ENCODE peak calls at places on chromosomes 13 and 19, in seven cellular contexts. D is mesenchymal stem cell, J is neuronal stem cell, O is H9, U is mesendoderm, B is IMR-90, L is H1. S is an unnamed sample.
A peak's percentile ranks its signal among the peaks of the same experiment; 100 is the strongest.

GRCh38 chr13:76307157-76307556 is 579.0 kb downstream of the KCTD12 start:
- DNase-seq in B (peak; percentile 79), O (no peak), L (no peak), D (peak; percentile 59), J (no peak), U (peak; percentile 50), S (peak; percentile 31)

GRCh38 chr13:43363156-43363918 is 340.0 kb downstream of the DNAJC15 start:
- DNase-seq in L (no peak), D (peak; percentile 79), U (no peak), O (no peak), J (no peak), B (peak; percentile 40), S (no peak)

GRCh38 chr13:41017153-41017552 is 2.0 kb downstream of the ELF1 start:
- DNase-seq in O (no peak), U (no peak), D (peak; percentile 34), J (no peak), B (no peak), L (no peak), S (no peak)

GRCh38 chr19:40461669-40462221 is 3.8 kb downstream of the BLVRB start:
- DNase-seq in D (no peak), L (no peak), J (no peak), O (no peak), B (no peak), U (no peak), S (peak; percentile 11)

GRCh38 chr19:14545716-14546082 is 16.3 kb downstream of the TECR start:
- DNase-seq in U (no peak), J (no peak), D (no peak), B (no peak), O (no peak), L (no peak), S (no peak)

GRCh38 chr13:43574601-43575000 is 212.2 kb downstream of the ENOX1 start:
- DNase-seq in U (no peak), B (no peak), O (no peak), L (no peak), J (no peak), D (peak; percentile 37), S (peak; percentile 1)

GRCh38 chr13:104043184-104043583 is 977.0 kb upstream of the SLC10A2 start:
- DNase-seq in O (no peak), J (no peak), U (no peak), L (no peak), D (peak; percentile 60), B (peak; percentile 1), S (no peak)

GRCh38 chr13:51006067-51006800 is 96.6 kb downstream of the RNASEH2B start:
- DNase-seq in J (no peak), D (no peak), L (no peak), U (no peak), O (no peak), B (no peak), S (no peak)

GRCh38 chr13:75279834-75280369 is 202.1 kb downstream of the TBC1D4 start:
- DNase-seq in O (no peak), U (peak; percentile 47), D (no peak), B (no peak), J (no peak), L (no peak), S (no peak)

GRCh38 chr13:23674795-23675640 is 104.8 kb downstream of the TNFRSF19 start:
- DNase-seq in O (no peak), U (no peak), L (no peak), J (no peak), B (peak; percentile 99), D (peak; percentile 43), S (peak; percentile 90)

GRCh38 chr19:58307736-58308135 is 2.6 kb downstream of the ERVK3-1 start:
- DNase-seq in D (no peak), O (no peak), J (no peak), U (no peak), B (no peak), L (no peak), S (no peak)

GRCh38 chr19:17846146-17846545 is 1.6 kb downstream of the JAK3 start:
- DNase-seq in D (no peak), L (no peak), J (no peak), O (no peak), B (no peak), U (no peak), S (no peak)

GRCh38 chr13:99228737-99229691 is 28.4 kb downstream of the UBAC2 start:
- DNase-seq in U (no peak), J (no peak), B (peak; percentile 87), O (no peak), L (no peak), D (peak; percentile 87), S (no peak)

GRCh38 chr13:32048816-32049215 is 17.2 kb downstream of the FRY start:
- DNase-seq in J (no peak), O (no peak), B (no peak), L (no peak), U (no peak), D (peak; percentile 24), S (no peak)

GRCh38 chr13:41457589-41458186 is 338 bp downstream of the RGCC start:
- DNase-seq in B (no peak), L (no peak), D (no peak), J (no peak), U (peak; percentile 22), O (no peak), S (peak; percentile 51)

GRCh38 chr19:37817180-37817911 is 38.0 kb upstream of the ZNF573 start:
- DNase-seq in J (peak; percentile 63), D (no peak), B (peak; percentile 3), L (peak; percentile 10), O (peak; percentile 91), U (peak; percentile 80), S (peak; percentile 54)

GRCh38 chr13:96762876-96763275 is 231.4 kb downstream of the OXGR1 start:
- DNase-seq in U (no peak), D (peak; percentile 25), L (no peak), B (no peak), J (no peak), O (no peak), S (peak; percentile 6)

GRCh38 chr19:45376045-45376724 is 5.8 kb upstream of the ERCC2 start:
- DNase-seq in J (peak; percentile 75), D (peak; percentile 64), B (peak; percentile 94), O (peak; percentile 77), U (peak; percentile 97), L (no peak), S (no peak)

GRCh38 chr19:45476349-45476717 is 8.5 kb downstream of the FOSB start:
- DNase-seq in L (no peak), D (peak; percentile 95), O (no peak), U (no peak), B (peak; percentile 16), J (no peak), S (peak; percentile 93)

GRCh38 chr13:71922191-71922590 is 55.2 kb upstream of the DACH1 start:
- DNase-seq in U (no peak), O (no peak), J (no peak), L (no peak), D (peak; percentile 54), B (no peak), S (no peak)

GRCh38 chr19:39237200-39238184 is 7.3 kb downstream of the IFNL3 start:
- DNase-seq in J (no peak), B (no peak), L (no peak), U (peak; percentile 41), O (peak; percentile 71), D (no peak), S (peak; percentile 60)

GRCh38 chr19:46614114-46614701 is 10.7 kb downstream of the PTGIR start:
- DNase-seq in B (peak; percentile 75), O (peak; percentile 89), D (peak; percentile 83), L (peak; percentile 58), J (peak; percentile 78), U (peak; percentile 80), S (peak; percentile 61)

GRCh38 chr19:3162418-3163229 is 15.9 kb upstream of the S1PR4 start:
- DNase-seq in B (no peak), U (peak; percentile 51), L (no peak), O (no peak), D (peak; percentile 32), J (no peak), S (peak; percentile 26)

GRCh38 chr19:58117841-58118575 is 20.0 kb upstream of the ZSCAN18 start:
- DNase-seq in D (no peak), U (no peak), L (peak; percentile 64), B (no peak), O (no peak), J (no peak), S (no peak)

DNA sequence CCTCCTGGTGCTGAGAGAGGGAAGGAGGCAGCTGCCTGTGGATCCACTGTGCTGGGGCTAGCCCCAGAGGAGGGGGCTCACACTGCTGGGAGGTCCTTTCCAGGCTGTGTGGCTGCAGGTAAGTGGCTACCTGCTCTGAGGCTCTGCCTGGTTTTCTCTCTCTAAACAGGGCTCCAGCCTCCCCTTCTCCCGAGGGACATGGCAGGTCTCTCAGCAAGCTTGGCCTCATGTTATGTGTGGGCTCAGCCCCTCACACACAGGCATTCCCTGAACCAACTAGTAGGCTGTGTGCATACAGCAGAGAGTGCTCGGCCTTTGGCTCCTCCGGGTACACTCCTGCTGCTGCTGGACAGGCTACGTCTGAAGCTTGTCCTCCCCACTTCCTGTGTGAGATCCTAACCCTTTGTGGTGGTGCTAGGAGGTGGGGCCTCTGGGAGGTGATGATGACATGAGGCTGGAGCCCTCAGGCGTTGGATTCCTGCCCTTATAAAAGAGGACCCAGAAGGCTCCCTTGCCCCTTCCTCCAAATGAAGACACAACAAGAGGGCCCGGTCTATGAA is 4.2 kb downstream of the ZNF835 start:
- DNase-seq in J (no peak), B (no peak), O (no peak), U (peak; percentile 37), L (no peak), D (no peak), S (no peak)
- H2BK5ac ChIP-seq in J (no peak overlapping the region), B (no peak overlapping the region), O (no peak overlapping the region), U (no peak overlapping the region), L (no peak overlapping the region), D (no peak overlapping the region), S (no peak overlapping the region)

GRCh38 chr13:49218493-49219051 is 1.6 kb upstream of the MLNR start:
- DNase-seq in B (peak; percentile 6), L (no peak), U (peak; percentile 77), J (peak; percentile 43), D (peak; percentile 14), O (peak; percentile 68), S (peak; percentile 54)
- H2BK120ac ChIP-seq in B (no peak overlapping the region), L (no peak overlapping the region), U (no peak overlapping the region), J (no peak overlapping the region), D (no peak overlapping the region), O (no peak overlapping the region), S (no peak overlapping the region)

GRCh38 chr13:30044932-30045331 is 194.5 kb upstream of the UBL3 start:
- DNase-seq in B (no peak), J (no peak), U (no peak), O (no peak), L (no peak), D (no peak), S (no peak)
- H2BK5ac ChIP-seq in B (no peak overlapping the region), J (no peak overlapping the region), U (no peak overlapping the region), O (no peak overlapping the region), L (no peak overlapping the region), D (no peak overlapping the region), S (no peak overlapping the region)

DNA sequence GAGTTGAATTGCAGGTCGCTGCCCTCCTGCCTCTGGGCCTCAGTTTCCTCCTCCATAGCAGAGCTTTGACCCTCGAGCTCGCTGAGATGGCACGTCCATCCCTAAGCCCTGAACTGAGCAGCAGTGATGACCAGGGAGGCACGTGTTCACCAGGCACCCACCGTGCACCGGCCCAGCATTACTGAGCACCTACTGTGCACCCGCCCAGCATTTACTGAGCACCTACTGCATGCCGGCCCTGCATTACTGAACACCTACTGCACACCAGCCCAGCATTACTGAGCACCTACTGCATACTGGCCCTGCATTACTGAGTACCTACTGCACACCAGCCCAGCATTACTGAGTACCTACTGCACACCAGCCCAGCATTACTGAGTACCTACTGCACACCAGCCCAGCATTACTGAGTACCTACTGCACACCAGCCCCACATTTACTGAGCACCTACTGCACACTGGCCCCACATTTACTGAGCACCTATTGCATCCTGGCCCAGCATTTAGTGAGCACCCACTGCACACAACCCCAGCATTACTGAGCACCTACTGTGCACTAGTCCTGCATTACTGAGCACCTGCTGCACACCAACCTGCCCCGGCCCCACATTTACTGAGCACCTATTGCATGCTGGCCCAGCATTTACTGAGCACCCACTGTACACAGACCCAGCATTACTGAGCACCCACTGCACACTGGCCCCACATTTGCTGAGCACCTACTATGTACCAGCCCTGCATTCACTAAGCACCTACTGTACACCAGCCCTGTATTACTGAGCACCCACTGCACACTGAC is 6.3 kb downstream of the TPGS1 start:
- DNase-seq in B (no peak), O (no peak), L (no peak), J (no peak), U (no peak), D (no peak), S (no peak)
- H2BK120ac ChIP-seq in B (no peak overlapping the region), O (no peak overlapping the region), L (no peak overlapping the region), J (peak overlapping the region; percentile 31), U (no peak overlapping the region), D (no peak overlapping the region), S (no peak overlapping the region)